ENCODE peak calls at places on chromosome 5, in seven cellular contexts. M, Z, L, E, R, J and P are unnamed samples.

GRCh38 chr5:82664711-82665110 is 386.6 kb upstream of the RPS23 start:
- DNase-seq in E (no peak), M (no peak), Z (no peak), J (no peak), R (no peak), L (no peak), P (no peak)

GRCh38 chr5:2105141-2105540 is 222.4 kb upstream of the IRX4 start:
- DNase-seq in L (no peak), M (no peak), Z (no peak), E (no peak), R (no peak), J (no peak), P (no peak)

GRCh38 chr5:132641241-132641723 is 16.7 kb upstream of the IL13 start:
- DNase-seq in R (no peak), J (no peak), M (no peak), E (no peak), Z (no peak), L (peak), P (no peak)

GRCh38 chr5:61450170-61450815 is 118.2 kb downstream of the ZSWIM6 start:
- DNase-seq in R (no peak), M (no peak), L (peak), J (no peak), E (no peak), Z (no peak), P (no peak)

GRCh38 chr5:28165116-28165515 is 1126.7 kb upstream of the CDH9 start:
- DNase-seq in L (no peak), M (no peak), R (no peak), Z (no peak), J (no peak), E (no peak), P (no peak)

GRCh38 chr5:161302557-161302956 is 244.0 kb downstream of the GABRB2 start:
- DNase-seq in J (no peak), Z (no peak), L (no peak), E (no peak), R (no peak), M (no peak), P (no peak)

GRCh38 chr5:4576161-4576748 is 563.9 kb upstream of the ADAMTS16 start:
- DNase-seq in J (no peak), E (no peak), M (no peak), R (no peak), Z (no peak), L (peak), P (no peak)

GRCh38 chr5:133894143-133894542 is 74.3 kb downstream of the C5orf15 start:
- DNase-seq in Z (no peak), J (no peak), L (no peak), M (no peak), R (no peak), E (peak), P (no peak)

GRCh38 chr5:78264600-78264999 is 29.9 kb downstream of the AP3B1 start:
- DNase-seq in R (no peak), Z (no peak), E (no peak), L (no peak), J (no peak), M (no peak), P (no peak)

GRCh38 chr5:133290669-133291235 is 238.9 kb downstream of the HSPA4 start:
- DNase-seq in Z (no peak), M (no peak), J (no peak), E (no peak), L (no peak), R (no peak), P (no peak)

GRCh38 chr5:79800979-79801827 is 111.6 kb downstream of the CMYA5 start:
- DNase-seq in E (no peak), J (no peak), M (no peak), R (peak), L (peak), Z (no peak), P (no peak)
- H3K4me3 ChIP-seq in E (no peak), J (no peak), M (no peak), R (no peak), L (no peak), Z (no peak), P (no peak)

DNA sequence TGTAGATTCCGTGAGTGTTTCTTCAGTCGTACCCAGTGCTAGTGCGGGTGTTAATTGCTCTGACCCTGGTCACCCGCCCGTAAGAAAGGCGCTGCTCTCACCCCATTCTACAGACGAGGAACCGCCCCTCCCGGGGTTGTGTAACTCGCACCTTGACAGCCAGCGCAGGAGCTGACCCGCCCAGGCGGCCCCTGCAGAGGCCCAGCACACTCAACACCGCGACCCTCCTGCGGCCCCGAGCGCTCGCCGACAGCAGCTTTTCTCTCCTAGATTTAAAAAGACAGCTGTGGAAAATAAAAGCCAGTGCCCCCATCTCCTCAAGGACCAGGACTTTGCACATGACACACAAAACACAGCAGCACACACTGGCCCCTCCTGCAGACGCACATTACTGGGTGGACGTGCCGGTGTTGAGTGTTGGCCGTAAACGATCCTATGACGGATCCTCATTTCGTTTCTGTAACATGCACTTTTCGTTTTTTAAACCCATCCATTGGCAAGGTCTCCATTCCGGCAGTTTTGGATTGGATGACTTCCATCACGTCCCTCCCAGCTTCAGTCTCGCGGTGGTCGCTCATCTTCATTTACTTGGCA is 22.9 kb downstream of the OR2V2 start:
- DNase-seq in M (no peak), Z (no peak), L (peak), R (no peak), E (no peak), J (no peak), P (no peak)
- H3K4me3 ChIP-seq in M (no peak), Z (no peak), L (no peak), R (no peak), E (no peak), J (peak), P (no peak)

GRCh38 chr5:119074419-119074818 is 3.5 kb downstream of the DMXL1 start:
- DNase-seq in E (no peak), Z (no peak), L (no peak), R (peak), M (no peak), J (no peak), P (no peak)

GRCh38 chr5:119070828-119071572 is at the start of gene DMXL1:
- DNase-seq in E (peak), R (peak), J (peak), M (peak), Z (peak), L (peak), P (peak)

GRCh38 chr5:119071573-119071874 is 637 bp downstream of the DMXL1 start:
- DNase-seq in M (no peak), Z (no peak), R (peak), L (no peak), E (no peak), J (no peak), P (no peak)

GRCh38 chr5:119070578-119070827 is 384 bp upstream of the DMXL1 start:
- DNase-seq in Z (no peak), M (no peak), R (no peak), L (no peak), J (peak), E (peak), P (no peak)

DNA sequence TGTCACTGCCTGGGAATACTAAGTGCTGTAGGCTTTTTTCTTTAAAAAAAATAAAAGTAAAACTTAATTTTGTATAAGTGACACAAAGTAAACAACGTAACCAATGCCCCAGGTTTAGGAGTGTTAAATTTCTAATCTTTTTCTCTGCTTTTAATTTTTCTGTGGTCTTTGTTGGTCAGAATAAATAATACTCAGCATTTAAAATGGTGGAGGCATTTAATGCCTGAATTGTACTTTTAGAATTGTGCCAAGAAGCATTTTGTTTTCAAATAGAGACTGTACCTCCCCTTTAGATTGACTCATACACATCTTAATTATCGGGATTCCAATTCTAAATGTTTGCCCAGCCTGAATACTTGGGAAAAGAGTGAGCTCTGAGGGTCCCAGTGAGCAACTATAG is 1.6 kb downstream of the DMXL1 start:
- DNase-seq in E (no peak), M (no peak), J (no peak), Z (no peak), R (no peak), L (peak), P (no peak)
- H3K4me3 ChIP-seq in E (peak), M (peak), J (peak), Z (peak), R (peak), L (peak), P (no peak)

GRCh38 chr5:172797800-172798199 is 26.8 kb upstream of the DUSP1 start:
- DNase-seq in R (no peak), J (no peak), L (peak), Z (no peak), M (no peak), E (no peak), P (no peak)
- H3K4me3 ChIP-seq in R (no peak), J (no peak), L (peak), Z (no peak), M (no peak), E (no peak), P (no peak)

GRCh38 chr5:14257995-14258403 is 114.9 kb downstream of the TRIO start:
- DNase-seq in R (no peak), J (no peak), Z (no peak), E (no peak), M (no peak), L (no peak), P (no peak)
- H3K4me3 ChIP-seq in R (no peak), J (no peak), Z (no peak), E (no peak), M (no peak), L (no peak), P (no peak)

GRCh38 chr5:171978519-171978918 is 27.9 kb downstream of the FBXW11 start:
- DNase-seq in M (peak), R (peak), E (no peak), Z (no peak), L (no peak), J (no peak), P (no peak)
- H3K4me3 ChIP-seq in M (no peak), R (peak), E (no peak), Z (no peak), L (no peak), J (no peak), P (no peak)

GRCh38 chr5:149037819-149038218 is 25.0 kb downstream of the SH3TC2 start:
- DNase-seq in J (no peak), Z (no peak), R (no peak), E (no peak), M (peak), L (no peak), P (no peak)

GRCh38 chr5:149036168-149036567 is 26.7 kb downstream of the SH3TC2 start:
- DNase-seq in Z (no peak), L (no peak), M (peak), E (no peak), J (no peak), R (no peak), P (no peak)

GRCh38 chr5:149038336-149039075 is 24.4 kb downstream of the SH3TC2 start:
- DNase-seq in Z (no peak), L (peak), M (no peak), R (no peak), J (no peak), E (no peak), P (no peak)

GRCh38 chr5:149035282-149035882 is 27.5 kb downstream of the SH3TC2 start:
- DNase-seq in L (peak), Z (no peak), J (peak), E (peak), M (peak), R (peak), P (peak)

GRCh38 chr5:149036970-149037369 is 25.9 kb downstream of the SH3TC2 start:
- DNase-seq in J (no peak), E (no peak), R (no peak), M (no peak), Z (no peak), L (peak), P (no peak)
- H3K4me3 ChIP-seq in J (no peak), E (no peak), R (no peak), M (no peak), Z (no peak), L (no peak), P (no peak)

GRCh38 chr5:6804766-6805165 is 91.5 kb downstream of the TENT4A start:
- DNase-seq in M (no peak), R (no peak), Z (no peak), L (peak), J (no peak), E (no peak), P (no peak)
- H3K4me3 ChIP-seq in M (no peak), R (no peak), Z (no peak), L (no peak), J (no peak), E (no peak), P (no peak)

GRCh38 chr5:173237821-173238220 is 2.8 kb upstream of the NKX2-5 start:
- DNase-seq in E (no peak), R (no peak), Z (no peak), J (no peak), M (no peak), L (no peak), P (no peak)
- H3K4me3 ChIP-seq in E (peak), R (no peak), Z (peak), J (peak), M (no peak), L (no peak), P (no peak)

GRCh38 chr5:37111426-37112382 is 137.5 kb downstream of the CPLANE1 start:
- DNase-seq in E (no peak), L (no peak), Z (no peak), R (no peak), M (peak), J (no peak), P (no peak)
- H3K4me3 ChIP-seq in E (no peak), L (no peak), Z (no peak), R (no peak), M (no peak), J (no peak), P (peak)